ENCODE peak calls at places on chromosomes 12 and 14, in four cellular contexts. R is progenitor cell of endocrine pancreas, A is cardiac fibroblast, D is tibial artery. O is an unnamed sample.

GRCh38 chr12:95102916-95103671 is 29.7 kb upstream of the NR2C1 start:
- DNase-seq in A (peak; percentile 34), D (no peak), R (no peak), O (peak; percentile 52)

GRCh38 chr12:122976648-122976975 is 1.6 kb downstream of the OGFOD2 start:
- DNase-seq in A (no peak), D (no peak), R (no peak), O (no peak)

GRCh38 chr12:100675432-100675831 is 101.9 kb downstream of the GAS2L3 start:
- DNase-seq in D (peak; percentile 44), A (no peak), R (no peak), O (peak; percentile 16)

GRCh38 chr14:104362761-104363605 is 216.6 kb upstream of the C14orf180 start:
- DNase-seq in A (no peak), D (no peak), R (no peak), O (no peak)

GRCh38 chr14:77044776-77045569 is 16.5 kb upstream of the IRF2BPL start:
- DNase-seq in A (peak; percentile 95), D (peak; percentile 68), R (no peak), O (peak; percentile 75)

GRCh38 chr14:101821528-101821927 is 60.0 kb downstream of the PPP2R5C start:
- DNase-seq in R (no peak), D (no peak), A (no peak), O (no peak)

GRCh38 chr14:51719970-51720369 is 68.3 kb downstream of the FRMD6 start:
- DNase-seq in R (no peak), A (no peak), D (no peak), O (no peak)

GRCh38 chr14:61710853-61711817 is 15.8 kb downstream of the HIF1A start:
- DNase-seq in D (no peak), R (no peak), A (peak; percentile 51), O (no peak)

GRCh38 chr12:20440408-20440807 is 72.1 kb downstream of the PDE3A start:
- DNase-seq in A (peak; percentile 35), R (no peak), D (no peak), O (no peak)

GRCh38 chr14:84108746-84109457 is 1421.0 kb upstream of the FLRT2 start:
- DNase-seq in D (no peak), R (no peak), A (no peak), O (no peak)

GRCh38 chr12:4355843-4356327 is 23.6 kb downstream of the FGF23 start:
- DNase-seq in A (peak; percentile 15), R (peak; percentile 44), D (no peak), O (no peak)

GRCh38 chr12:4355150-4355842 is 24.2 kb downstream of the FGF23 start:
- DNase-seq in R (no peak), A (no peak), D (no peak), O (no peak)

GRCh38 chr12:4353785-4354208 is 25.7 kb downstream of the FGF23 start:
- DNase-seq in D (no peak), R (no peak), A (peak; percentile 4), O (no peak)
- TF ChIP-seq CTCF in D (peak; percentile 23), R (peak; percentile 75), A (peak; percentile 28), O (peak; percentile 27)

DNA sequence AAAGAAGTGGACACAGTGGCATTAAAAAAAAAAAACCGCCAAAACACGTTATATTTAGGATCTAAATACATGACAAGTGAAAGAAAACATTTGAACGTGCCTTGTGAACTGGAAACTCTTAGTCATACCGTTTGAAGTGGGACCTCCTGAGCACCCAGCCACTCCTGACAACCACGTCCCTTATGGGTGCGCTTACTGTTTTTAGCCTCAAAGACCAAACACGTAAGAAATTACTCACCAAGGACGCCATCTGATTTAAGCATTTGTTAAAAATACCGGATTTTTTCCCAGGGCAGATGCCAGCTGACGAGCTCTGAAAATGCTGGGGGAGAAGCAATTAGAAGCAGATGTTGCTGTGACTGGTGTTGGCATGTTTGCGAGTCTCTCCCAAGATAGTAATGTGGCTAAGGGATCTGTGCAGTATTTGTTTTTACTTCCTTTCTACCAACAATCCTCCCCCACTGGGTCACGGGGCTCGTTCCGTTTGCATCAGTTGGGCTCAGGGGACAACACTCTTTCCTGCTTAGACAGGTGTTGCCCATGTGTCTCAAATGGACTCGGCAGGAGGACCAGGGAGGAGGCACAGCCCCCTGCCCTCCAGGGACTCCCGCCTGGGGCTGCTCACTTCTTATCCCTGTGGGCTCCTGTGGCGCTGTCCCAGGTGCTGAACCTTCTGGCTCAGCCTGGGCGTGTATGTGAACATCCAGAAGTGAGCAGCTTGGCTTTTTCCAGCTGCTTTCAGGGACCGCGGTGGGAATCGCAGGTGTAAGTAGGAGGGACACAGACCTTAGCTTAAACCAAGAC is 101.0 kb downstream of the BEGAIN start:
- DNase-seq in R (peak; percentile 93), A (peak; percentile 68), D (peak; percentile 53), O (peak; percentile 85)
- TF ChIP-seq CTCF in R (no peak), A (no peak), D (no peak), O (no peak)

GRCh38 chr14:73231874-73232851 is 5.1 kb upstream of the PAPLN start:
- DNase-seq in R (no peak), A (no peak), D (no peak), O (no peak)
- TF ChIP-seq CTCF in R (peak; percentile 65), A (peak; percentile 44), D (no peak), O (no peak)

DNA sequence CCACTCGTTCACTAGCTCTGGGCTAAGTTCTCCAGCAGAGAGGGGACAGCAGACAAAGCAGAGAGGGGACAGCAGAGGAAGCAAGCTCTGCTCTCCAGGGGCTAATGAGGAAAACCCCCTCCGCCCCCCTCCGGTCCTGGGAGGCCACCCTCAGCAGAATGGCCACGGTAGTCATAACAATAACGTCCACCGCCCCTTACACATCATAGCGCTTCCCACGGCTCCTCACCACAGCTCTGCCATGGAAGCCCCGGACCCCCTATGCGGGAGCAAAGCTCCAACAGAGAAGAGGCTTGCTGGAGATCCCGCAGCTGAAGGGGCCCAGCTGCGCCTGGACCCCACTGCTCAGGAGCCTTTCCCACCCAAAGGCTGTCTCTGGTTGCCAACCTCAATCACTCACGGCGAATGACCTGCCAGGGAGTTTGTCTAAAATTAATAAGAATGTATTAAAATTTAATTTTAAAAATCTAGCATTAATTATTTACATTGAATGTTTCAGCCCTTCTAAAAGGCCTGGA is 17.4 kb downstream of the BEGAIN start:
- DNase-seq in R (no peak), A (no peak), D (no peak), O (no peak)
- TF ChIP-seq CTCF in R (no peak), A (no peak), D (no peak), O (no peak)

O was measured in AG09319.